ENCODE peak calls at places on chromosome 5, in eight cellular contexts. Q is memory B cell; Y is heart right ventricle; C is germinal center; G is GM13977; M is activated CD4-positive, CD25-positive, alpha-beta regulatory T cell treated with anti-CD3 and anti-CD28 coated beads, Interleukin-2, amount 50 U/mL, for 72 hours; X is NCI-H524; J is ovary. D is an unnamed sample.

GRCh38 chr5:67286006-67286405 is 89.4 kb upstream of the CD180 start:
- DNase-seq in Q (no peak), Y (no peak), C (no peak), G (no peak), M (no peak), X (no peak), J (no peak), D (no peak)

GRCh38 chr5:3265936-3266335 is 329.7 kb upstream of the IRX1 start:
- DNase-seq in Q (no peak), Y (no peak), C (no peak), G (no peak), M (no peak), X (no peak), J (no peak), D (no peak)

GRCh38 chr5:257148-257547 is 14.3 kb upstream of the PDCD6 start:
- DNase-seq in Q (no peak), Y (no peak), C (no peak), G (no peak), M (no peak), X (no peak), J (no peak), D (no peak)

GRCh38 chr5:35218981-35219380 is 11.3 kb downstream of the PRLR start:
- DNase-seq in Q (no peak), Y (no peak), C (no peak), G (no peak), M (no peak), X (no peak), J (no peak), D (no peak)

GRCh38 chr5:112616812-112617547 is 120.7 kb upstream of the APC start:
- DNase-seq in Q (no peak), Y (no peak), C (no peak), G (no peak), M (no peak), X (no peak), J (no peak), D (no peak)

GRCh38 chr5:83654427-83654994 is 66.1 kb downstream of the HAPLN1 start:
- DNase-seq in Q (no peak), Y (no peak), C (no peak), G (no peak), M (no peak), X (no peak), J (no peak), D (no peak)

GRCh38 chr5:138282918-138283742 is 8.7 kb upstream of the GFRA3 start:
- DNase-seq in Q (no peak), Y (peak; percentile 35), C (no peak), G (no peak), M (no peak), X (peak; percentile 44), J (no peak), D (no peak)

GRCh38 chr5:6700074-6700685 is 13.1 kb upstream of the TENT4A start:
- DNase-seq in Q (no peak), Y (no peak), C (no peak), G (no peak), M (no peak), X (no peak), J (no peak), D (no peak)

D was measured in effector memory CD8-positive, alpha-beta T cell.